ENCODE peak calls at places on chromosomes 11 and 22, in seven cellular contexts. U is K562, B is SK-N-SH, C is HepG2, Q is GM12891, R is GM12878, A is H1. E is an unnamed sample.

GRCh38 chr22:37636186-37636948 is 3.1 kb upstream of the SH3BP1 start:
- DNase-seq in C (no peak), R (no peak), A (no peak), Q (no peak), B (no peak), U (no peak), E (no peak)

GRCh38 chr11:95450547-95451123 is 219.6 kb upstream of the SESN3 start:
- DNase-seq in A (no peak), Q (no peak), R (no peak), U (no peak), C (no peak), B (no peak), E (no peak)

GRCh38 chr22:20273720-20274119 is 5.6 kb upstream of the RTN4R start:
- DNase-seq in R (no peak), B (no peak), A (no peak), Q (no peak), C (no peak), U (no peak), E (no peak)

GRCh38 chr22:48444320-48445112 is 1383.2 kb downstream of the BRD1 start:
- DNase-seq in C (no peak), U (no peak), R (peak; percentile 44), B (no peak), Q (peak; percentile 67), A (no peak), E (peak; percentile 47)

GRCh38 chr11:45805305-45806071 is 539 bp downstream of the SLC35C1 start:
- DNase-seq in U (peak; percentile 38), Q (no peak), R (no peak), B (no peak), A (peak; percentile 66), C (peak; percentile 44), E (no peak)

GRCh38 chr11:36196476-36197099 is 92.6 kb downstream of the COMMD9 start:
- DNase-seq in U (no peak), C (no peak), A (no peak), B (peak; percentile 57), Q (no peak), R (no peak), E (no peak)

GRCh38 chr22:17213976-17214375 is 5.3 kb downstream of the ADA2 start:
- DNase-seq in U (peak; percentile 51), Q (no peak), B (no peak), R (no peak), C (peak; percentile 21), A (peak; percentile 72), E (no peak)

GRCh38 chr11:5690736-5691135 is 1.1 kb downstream of the TRIM22 start:
- DNase-seq in B (no peak), A (no peak), Q (no peak), U (no peak), R (no peak), C (no peak), E (no peak)

GRCh38 chr11:105268404-105269062 is 129.0 kb upstream of the CARD18 start:
- DNase-seq in R (no peak), C (no peak), U (no peak), A (no peak), B (no peak), Q (no peak), E (no peak)

GRCh38 chr11:95975343-95975742 is 51.4 kb upstream of the MTMR2 start:
- DNase-seq in R (no peak), U (no peak), Q (no peak), B (no peak), C (no peak), A (no peak), E (no peak)

GRCh38 chr22:23180893-23181762 is 819 bp downstream of the BCR start:
- DNase-seq in B (peak; percentile 62), U (peak; percentile 97), R (no peak), A (no peak), Q (peak; percentile 58), C (no peak), E (no peak)

GRCh38 chr22:42279425-42280020 is 9.1 kb upstream of the TCF20 start:
- DNase-seq in C (no peak), Q (no peak), B (no peak), A (no peak), R (no peak), U (no peak), E (no peak)

GRCh38 chr11:61814958-61815789 is 1.6 kb downstream of the FADS1 start:
- DNase-seq in C (peak; percentile 96), A (peak; percentile 96), Q (peak; percentile 68), U (peak; percentile 90), R (peak; percentile 87), B (peak; percentile 95), E (peak; percentile 75)

GRCh38 chr11:16722945-16723344 is 15.5 kb upstream of the C11orf58 start:
- DNase-seq in A (no peak), U (no peak), R (no peak), B (no peak), Q (no peak), C (no peak), E (no peak)

GRCh38 chr11:30107899-30108298 is 91.1 kb upstream of the KCNA4 start:
- DNase-seq in A (no peak), R (no peak), C (no peak), U (no peak), B (no peak), Q (no peak), E (no peak)

GRCh38 chr22:35191412-35191811 is 65.9 kb upstream of the HMGXB4 start:
- DNase-seq in Q (no peak), C (peak; percentile 23), A (no peak), B (no peak), R (no peak), U (no peak), E (no peak)

GRCh38 chr22:50525991-50526848 is 822 bp upstream of the SCO2 start:
- DNase-seq in U (peak; percentile 78), Q (peak; percentile 84), A (peak; percentile 85), R (no peak), B (peak; percentile 92), C (peak; percentile 44), E (peak; percentile 85)

GRCh38 chr11:117465236-117465997 is 137.8 kb downstream of the CEP164 start:
- DNase-seq in Q (no peak), U (no peak), A (no peak), B (no peak), C (no peak), R (no peak), E (no peak)

GRCh38 chr11:69538840-69539239 is 57.4 kb downstream of the LINC01488 start:
- DNase-seq in Q (no peak), A (no peak), U (peak; percentile 3), R (no peak), B (peak; percentile 56), C (no peak), E (no peak)

GRCh38 chr11:86574493-86575207 is 97.8 kb downstream of the ME3 start:
- DNase-seq in R (no peak), A (no peak), C (no peak), B (no peak), Q (no peak), U (no peak), E (no peak)
- TF ChIP-seq TAF1 in R (no peak), A (no peak), C (no peak), B (no peak), Q (no peak), U (no peak), E (no peak)

GRCh38 chr22:40583058-40583741 is 53.3 kb downstream of the MRTFA start:
- DNase-seq in U (no peak), Q (peak; percentile 18), R (no peak), A (no peak), C (no peak), B (no peak), E (peak; percentile 22)

GRCh38 chr22:40588726-40589125 is 47.8 kb downstream of the MRTFA start:
- DNase-seq in Q (no peak), U (no peak), C (peak; percentile 94), B (no peak), A (no peak), R (no peak), E (no peak)

GRCh38 chr22:40582063-40582462 is 54.5 kb downstream of the MRTFA start:
- DNase-seq in Q (no peak), B (no peak), U (no peak), R (no peak), C (no peak), A (no peak), E (no peak)

GRCh38 chr22:40585205-40585778 is 51.2 kb downstream of the MRTFA start:
- DNase-seq in C (no peak), Q (no peak), R (no peak), A (no peak), B (no peak), U (no peak), E (no peak)

GRCh38 chr22:40586781-40587180 is 49.7 kb downstream of the MRTFA start:
- DNase-seq in U (no peak), R (no peak), Q (no peak), B (no peak), A (no peak), C (no peak), E (no peak)
- TF ChIP-seq TAF1 in U (no peak), R (no peak), Q (no peak), B (no peak), A (no peak), C (no peak), E (no peak)

GRCh38 chr11:119906376-119906775 is 177.4 kb upstream of the NECTIN1 start:
- DNase-seq in A (no peak), U (no peak), R (no peak), C (no peak), B (no peak), Q (no peak), E (no peak)

GRCh38 chr11:119905162-119905561 is 176.2 kb upstream of the NECTIN1 start:
- DNase-seq in B (no peak), U (no peak), Q (no peak), C (no peak), R (no peak), A (no peak), E (no peak)

GRCh38 chr11:119909077-119909476 is 180.1 kb upstream of the NECTIN1 start:
- DNase-seq in A (no peak), B (no peak), U (no peak), C (no peak), Q (no peak), R (no peak), E (no peak)

GRCh38 chr11:119907934-119908760 is 179.1 kb upstream of the NECTIN1 start:
- DNase-seq in B (peak; percentile 86), Q (no peak), R (no peak), C (no peak), A (no peak), U (no peak), E (no peak)

DNA sequence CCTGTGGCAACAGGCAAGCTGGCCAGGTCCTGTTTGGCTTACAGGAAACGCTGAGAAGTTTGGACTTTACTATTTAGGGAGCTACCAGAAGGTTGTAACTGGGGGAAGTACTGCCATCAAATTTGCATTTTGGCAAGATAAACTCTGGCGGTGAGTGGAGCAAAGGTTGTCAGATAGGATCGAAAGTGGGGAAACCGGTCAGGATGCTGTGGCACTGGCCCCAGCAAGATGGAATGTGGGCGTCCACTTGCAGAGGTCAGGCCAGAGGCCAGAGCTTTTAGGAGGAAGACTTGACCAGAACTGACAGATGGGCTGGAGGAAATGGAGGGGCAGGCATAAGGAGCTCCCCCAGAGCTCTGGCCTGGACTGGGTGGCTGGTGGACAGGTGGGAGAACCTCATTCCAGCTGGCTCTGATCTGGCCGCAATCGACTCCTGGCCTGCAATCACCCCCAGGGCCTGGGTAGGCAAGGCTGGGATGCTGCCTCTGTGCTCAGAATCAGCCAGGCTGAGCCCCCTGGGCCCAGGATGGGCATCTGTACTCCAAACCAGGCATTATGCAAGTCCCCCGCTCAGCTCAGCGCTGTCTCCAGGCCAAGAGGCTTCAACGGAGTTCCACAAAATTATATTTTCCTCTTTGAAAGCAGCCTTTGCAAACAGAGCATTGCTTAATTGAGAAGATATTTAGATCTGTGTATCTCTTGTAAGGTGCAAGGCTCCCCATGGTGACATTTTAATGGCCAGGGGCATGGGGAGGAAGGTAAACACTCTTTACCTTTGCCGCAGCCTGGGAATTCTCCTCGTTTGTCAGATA is 178.3 kb upstream of the NECTIN1 start:
- DNase-seq in Q (no peak), B (peak; percentile 71), C (no peak), R (no peak), A (no peak), U (no peak), E (no peak)
- TF ChIP-seq TAF1 in Q (no peak), B (no peak), C (no peak), R (no peak), A (no peak), U (no peak), E (no peak)

GRCh38 chr11:63866211-63866610 is 27.3 kb downstream of the MARK2 start:
- DNase-seq in B (no peak), C (no peak), A (no peak), U (no peak), R (peak; percentile 86), Q (peak; percentile 48), E (peak; percentile 57)
- TF ChIP-seq TAF1 in B (no peak), C (no peak), A (no peak), U (no peak), R (no peak), Q (no peak), E (no peak)